ENCODE peak calls at places on chromosomes 4 and X, in ten cellular contexts. Q is MCF 10A; E is osteoblast; H is epithelial cell of proximal tubule; D is heart right ventricle; K is CD4-positive, alpha-beta T cell; O is mesothelial cell of epicardium; C is fibroblast of pulmonary artery; G is endothelial cell; W is fibroblast of lung. S is an unnamed sample.

GRCh38 chrX:45404206-45404605 is 203.5 kb upstream of the DIPK2B start:
- DNase-seq in G (no peak), C (no peak), Q (no peak), D (no peak), K (no peak), E (no peak), O (no peak), W (no peak), H (no peak), S (no peak)

GRCh38 chrX:86148024-86148511 is at the start of gene DACH2:
- DNase-seq in E (peak; percentile 86), D (peak; percentile 55), C (peak; percentile 57), K (peak; percentile 26), W (peak; percentile 45), Q (no peak), G (peak; percentile 76), H (no peak), O (peak; percentile 82), S (peak; percentile 78)

GRCh38 chr4:2059034-2059725 is at the start of gene NAT8L:
- DNase-seq in H (no peak), C (no peak), G (no peak), D (no peak), O (peak; percentile 15), K (no peak), E (peak; percentile 91), W (no peak), Q (peak; percentile 9), S (peak; percentile 72)

GRCh38 chr4:126172126-126172525 is 857.4 kb downstream of the FAT4 start:
- DNase-seq in K (no peak), Q (no peak), D (no peak), H (no peak), E (no peak), O (no peak), W (no peak), G (no peak), C (no peak), S (no peak)

GRCh38 chrX:110338850-110339373 is 19.7 kb upstream of the RTL9 start:
- DNase-seq in W (no peak), E (no peak), K (no peak), G (no peak), O (no peak), Q (peak; percentile 43), C (no peak), D (no peak), H (no peak), S (no peak)

GRCh38 chr4:62474802-62475201 is 1274.7 kb downstream of the ADGRL3 start:
- DNase-seq in K (no peak), O (no peak), E (no peak), D (no peak), G (no peak), Q (peak; percentile 6), W (no peak), C (no peak), H (no peak), S (no peak)

GRCh38 chrX:86195343-86195742 is 47.1 kb downstream of the DACH2 start:
- DNase-seq in G (no peak), K (no peak), H (no peak), D (no peak), E (no peak), Q (no peak), W (no peak), C (no peak), O (no peak), S (no peak)

GRCh38 chrX:71103110-71103983 is 3.2 kb downstream of the CXorf65 start:
- DNase-seq in D (no peak), H (no peak), K (peak; percentile 56), E (no peak), W (no peak), O (no peak), Q (no peak), G (peak; percentile 22), C (no peak), S (peak; percentile 74)

GRCh38 chrX:98380556-98380955 is 1496.8 kb downstream of the RPA4 start:
- DNase-seq in H (no peak), G (no peak), K (no peak), Q (no peak), D (no peak), O (no peak), E (no peak), W (no peak), C (no peak), S (no peak)

GRCh38 chrX:115642304-115642703 is 81.3 kb downstream of the PLS3 start:
- DNase-seq in G (peak; percentile 3), H (no peak), W (no peak), O (no peak), Q (no peak), C (no peak), E (no peak), K (no peak), D (no peak), S (no peak)

GRCh38 chrX:115639481-115639880 is 78.5 kb downstream of the PLS3 start:
- DNase-seq in O (no peak), W (peak; percentile 42), Q (no peak), D (no peak), E (no peak), H (no peak), C (no peak), G (no peak), K (no peak), S (no peak)

DNA sequence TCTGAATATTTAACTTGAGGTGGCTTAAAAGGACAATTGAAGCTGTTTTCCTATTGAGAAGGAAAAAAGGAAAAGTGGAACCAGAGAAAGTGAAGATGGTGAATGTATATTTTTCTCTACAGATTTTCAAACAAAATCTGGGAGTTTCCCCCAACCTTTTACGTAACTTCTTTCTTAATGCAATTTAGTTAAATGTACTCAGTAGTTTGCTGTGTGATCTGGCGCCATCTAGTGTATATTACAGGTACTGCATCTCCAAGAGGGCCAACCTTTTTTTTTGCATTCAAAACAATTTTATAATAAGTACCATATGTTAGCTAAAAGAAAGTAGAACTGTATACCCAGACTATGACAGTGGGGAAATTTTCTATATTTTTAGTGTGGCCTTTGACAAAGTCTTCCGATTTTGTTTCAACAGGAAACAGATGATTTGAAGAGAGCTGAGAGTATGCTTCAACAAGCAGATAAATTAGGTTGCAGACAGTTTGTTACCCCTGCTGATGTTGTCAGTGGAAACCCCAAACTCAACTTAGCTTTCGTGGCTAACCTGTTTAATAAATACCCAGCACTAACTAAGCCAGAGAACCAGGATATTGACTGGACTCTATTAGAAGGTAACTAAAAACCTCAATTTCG is 82.0 kb downstream of the PLS3 start:
- DNase-seq in Q (peak; percentile 65), K (no peak), H (no peak), O (no peak), C (peak; percentile 74), E (peak; percentile 60), G (peak; percentile 21), W (peak; percentile 44), D (peak; percentile 17), S (no peak)
- TF ChIP-seq CTCF in Q (peak; percentile 84), K (peak; percentile 80), H (peak; percentile 73), O (peak; percentile 99), C (peak; percentile 66), E (peak; percentile 95), G (peak; percentile 89), W (peak; percentile 49), D (peak; percentile 97), S (peak; percentile 94)

GRCh38 chr4:108042927-108043326 is 53.2 kb downstream of the HADH start:
- DNase-seq in O (no peak), Q (no peak), H (no peak), W (no peak), E (no peak), D (no peak), K (no peak), C (no peak), G (no peak), S (no peak)
- TF ChIP-seq CTCF in O (no peak), Q (no peak), H (no peak), W (no peak), E (no peak), D (no peak), K (no peak), C (no peak), G (no peak), S (no peak)

GRCh38 chr4:78057135-78057599 is at the start of gene FRAS1:
- DNase-seq in E (peak; percentile 79), O (peak; percentile 56), W (peak; percentile 47), G (peak; percentile 62), K (no peak), Q (no peak), H (no peak), C (peak; percentile 24), D (peak; percentile 38), S (peak; percentile 75)
- TF ChIP-seq CTCF in E (no peak), O (no peak), W (no peak), G (no peak), K (no peak), Q (no peak), H (no peak), C (no peak), D (no peak), S (no peak)

GRCh38 chr4:103720661-103721060 is 876 bp upstream of the TACR3 start:
- DNase-seq in C (no peak), O (no peak), W (no peak), H (no peak), D (no peak), Q (no peak), K (no peak), E (peak; percentile 26), G (no peak), S (no peak)

GRCh38 chr4:103721251-103721650 is 1.5 kb upstream of the TACR3 start:
- DNase-seq in Q (peak; percentile 52), O (no peak), H (no peak), K (no peak), G (no peak), E (no peak), W (no peak), D (no peak), C (no peak), S (no peak)

GRCh38 chr4:103719320-103720204 is at the start of gene TACR3:
- DNase-seq in W (peak; percentile 8), Q (no peak), G (peak; percentile 36), O (no peak), C (no peak), E (peak; percentile 34), H (no peak), D (no peak), K (no peak), S (peak; percentile 66)

DNA sequence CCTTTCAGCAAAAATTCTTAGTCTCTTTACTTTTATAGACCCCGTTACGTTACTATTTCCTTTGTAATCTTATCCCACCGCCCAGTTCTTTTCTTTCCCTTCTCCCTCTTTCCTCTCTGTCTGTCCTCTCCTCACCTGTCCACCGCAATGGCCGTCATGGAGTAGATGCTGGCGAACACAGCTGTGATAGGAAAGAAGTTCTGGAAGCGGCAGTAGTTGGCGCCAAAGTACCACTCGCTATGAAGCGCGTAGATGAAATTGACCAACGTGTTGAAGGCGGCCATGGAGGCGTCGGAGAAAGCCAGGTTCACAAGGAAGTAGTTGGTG is 829 bp downstream of the TACR3 start:
- DNase-seq in K (no peak), E (no peak), W (no peak), C (no peak), H (no peak), D (no peak), G (no peak), O (no peak), Q (no peak), S (no peak)
- TF ChIP-seq CTCF in K (no peak), E (no peak), W (no peak), C (no peak), H (peak; percentile 12), D (no peak), G (no peak), O (no peak), Q (no peak), S (no peak)

S was measured in glutamatergic neuron.